ENCODE peak calls at places on chromosomes 1 and 21, in six cellular contexts. N is neural crest cell, F is cardiac muscle cell, V is mammary epithelial cell, Q is WTC11, A is psoas muscle. Z is an unnamed sample.
A peak's percentile ranks its signal among the peaks of the same experiment; 100 is the strongest.

GRCh38 chr1:20141466-20141865 is 2.3 kb downstream of the PLA2G2F start:
- DNase-seq in N (no peak), F (no peak), V (no peak), Q (no peak), A (no peak), Z (no peak)

GRCh38 chr1:181531951-181532640 is 48.8 kb downstream of the CACNA1E start:
- DNase-seq in N (no peak), F (no peak), V (no peak), Q (no peak), A (no peak), Z (no peak)

GRCh38 chr1:167737169-167737568 is 15.4 kb downstream of the MPZL1 start:
- DNase-seq in N (no peak), F (no peak), V (no peak), Q (no peak), A (no peak), Z (no peak)

GRCh38 chr21:15604424-15604823 is 125.4 kb upstream of the USP25 start:
- DNase-seq in N (no peak), F (peak; percentile 82), V (peak; percentile 68), Q (no peak), A (no peak), Z (peak; percentile 41)

GRCh38 chr1:218474089-218474488 is 129.0 kb downstream of the TGFB2 start:
- DNase-seq in N (no peak), F (no peak), V (no peak), Q (no peak), A (no peak), Z (no peak)

GRCh38 chr1:109927908-109928307 is 17.3 kb downstream of the CSF1 start:
- DNase-seq in N (no peak), F (peak; percentile 98), V (peak; percentile 37), Q (no peak), A (peak; percentile 86), Z (no peak)

GRCh38 chr1:64608015-64608650 is 136.7 kb upstream of the RAVER2 start:
- DNase-seq in N (no peak), F (no peak), V (no peak), Q (no peak), A (no peak), Z (no peak)

GRCh38 chr1:160972939-160973338 is 18.3 kb upstream of the ITLN2 start:
- DNase-seq in N (no peak), F (no peak), V (no peak), Q (no peak), A (no peak), Z (no peak)

GRCh38 chr1:109385417-109385816 is 12.3 kb downstream of the SORT1 start:
- DNase-seq in N (no peak), F (peak; percentile 58), V (no peak), Q (no peak), A (peak; percentile 65), Z (no peak)

GRCh38 chr1:153929981-153930948 is 7.5 kb upstream of the GATAD2B start:
- DNase-seq in N (no peak), F (no peak), V (no peak), Q (no peak), A (no peak), Z (no peak)

GRCh38 chr1:209106237-209106741 is 477.2 kb upstream of the CAMK1G start:
- DNase-seq in N (no peak), F (peak; percentile 10), V (no peak), Q (peak; percentile 17), A (no peak), Z (no peak)

GRCh38 chr1:195376190-195376589 is 1232.0 kb downstream of the KCNT2 start:
- DNase-seq in N (no peak), F (no peak), V (peak; percentile 9), Q (no peak), A (no peak), Z (no peak)

GRCh38 chr1:107750364-107750959 is 214.5 kb downstream of the VAV3 start:
- DNase-seq in N (peak; percentile 70), F (peak; percentile 67), V (peak; percentile 73), Q (peak; percentile 66), A (no peak), Z (peak; percentile 67)

GRCh38 chr1:3542635-3543034 is 68.7 kb downstream of the MEGF6 start:
- DNase-seq in N (no peak), F (no peak), V (no peak), Q (no peak), A (no peak), Z (no peak)

GRCh38 chr1:3540876-3541275 is 70.4 kb downstream of the MEGF6 start:
- DNase-seq in N (no peak), F (no peak), V (no peak), Q (no peak), A (no peak), Z (no peak)

GRCh38 chr1:3541465-3541864 is 69.8 kb downstream of the MEGF6 start:
- DNase-seq in N (no peak), F (no peak), V (no peak), Q (no peak), A (no peak), Z (no peak)

GRCh38 chr1:3543076-3544049 is 67.9 kb downstream of the MEGF6 start:
- DNase-seq in N (no peak), F (peak; percentile 82), V (peak; percentile 55), Q (peak; percentile 44), A (no peak), Z (no peak)

GRCh38 chr1:3541930-3542329 is 69.4 kb downstream of the MEGF6 start:
- DNase-seq in N (no peak), F (peak; percentile 29), V (no peak), Q (no peak), A (no peak), Z (no peak)
- TF ChIP-seq CTCF in N (no peak), F (no peak), V (no peak), Q (no peak), A (no peak), Z (no peak)

DNA sequence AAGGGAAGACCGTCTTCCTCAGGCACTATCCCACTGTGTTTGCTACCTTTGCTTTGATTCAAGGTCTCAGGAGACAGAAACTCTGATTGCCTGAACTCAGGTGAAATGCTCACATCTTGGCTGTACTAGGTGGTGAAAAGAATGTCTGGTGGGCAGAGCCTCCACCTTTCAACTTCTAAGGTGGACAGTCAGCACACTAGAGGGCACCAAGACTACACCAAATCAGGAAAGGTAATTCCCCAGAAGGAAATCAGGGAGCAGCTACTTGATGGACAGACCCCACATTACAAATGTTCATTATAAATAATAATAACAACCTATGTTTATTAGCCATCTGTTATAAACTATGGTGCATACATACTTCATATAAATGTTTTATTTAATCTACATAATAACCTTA is 220.9 kb downstream of the ATG4C start:
- DNase-seq in N (no peak), F (peak; percentile 45), V (no peak), Q (peak; percentile 37), A (no peak), Z (peak; percentile 44)
- TF ChIP-seq CTCF in N (peak; percentile 46), F (peak; percentile 46), V (peak; percentile 18), Q (no peak), A (no peak), Z (peak; percentile 37)

DNA sequence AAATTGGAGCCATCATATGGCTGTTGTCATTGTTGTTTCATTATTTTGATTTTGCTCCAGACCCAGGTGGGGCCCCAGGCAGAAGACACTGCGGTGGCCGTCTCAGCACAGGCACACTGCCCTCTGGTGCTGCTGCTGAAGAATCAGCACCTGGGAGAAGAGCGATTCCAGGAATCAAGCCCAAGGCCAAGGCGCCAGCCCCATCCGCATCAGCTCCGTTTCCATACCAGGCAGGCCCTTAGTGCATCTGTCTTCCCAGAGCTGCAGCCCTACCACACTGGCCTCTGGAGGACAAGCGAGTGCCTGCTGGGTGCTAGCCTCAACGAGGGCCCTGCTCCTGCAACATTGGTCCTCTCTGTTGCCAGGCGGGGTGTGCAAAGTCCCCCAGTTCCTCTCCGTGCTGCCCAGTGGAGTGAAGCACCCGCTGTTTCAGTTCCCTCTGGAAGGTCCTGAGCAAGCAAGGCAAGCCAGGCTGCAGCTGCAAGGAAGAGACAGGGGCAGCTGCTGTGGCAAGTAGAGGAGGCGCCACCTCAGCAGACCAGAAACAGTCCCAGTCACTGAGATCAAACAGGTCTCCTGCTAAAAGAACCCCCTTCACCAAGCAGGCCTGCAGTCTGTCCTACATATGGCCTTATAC is 5.2 kb downstream of the GRIK3 start:
- DNase-seq in N (no peak), F (no peak), V (no peak), Q (peak; percentile 67), A (no peak), Z (no peak)
- TF ChIP-seq CTCF in N (no peak), F (no peak), V (no peak), Q (no peak), A (no peak), Z (no peak)

GRCh38 chr1:28893403-28894102 is 20.8 kb upstream of the EPB41 start:
- DNase-seq in N (no peak), F (no peak), V (no peak), Q (peak; percentile 64), A (peak; percentile 29), Z (no peak)
- TF ChIP-seq CTCF in N (peak; percentile 50), F (peak; percentile 36), V (peak; percentile 21), Q (peak; percentile 35), A (peak; percentile 5), Z (no peak)

GRCh38 chr21:37220433-37220980 is 46.6 kb downstream of the VPS26C start:
- DNase-seq in N (no peak), F (peak; percentile 57), V (peak; percentile 11), Q (peak; percentile 24), A (no peak), Z (no peak)

GRCh38 chr21:37223804-37224345 is 43.3 kb downstream of the VPS26C start:
- DNase-seq in N (no peak), F (no peak), V (no peak), Q (no peak), A (no peak), Z (no peak)

GRCh38 chr21:37224861-37225260 is 42.3 kb downstream of the VPS26C start:
- DNase-seq in N (no peak), F (no peak), V (no peak), Q (no peak), A (no peak), Z (no peak)

GRCh38 chr21:37219766-37220432 is 47.2 kb downstream of the VPS26C start:
- DNase-seq in N (no peak), F (peak; percentile 11), V (no peak), Q (no peak), A (no peak), Z (no peak)

GRCh38 chr21:37220981-37221664 is 46.0 kb downstream of the VPS26C start:
- DNase-seq in N (peak; percentile 27), F (peak; percentile 94), V (peak; percentile 68), Q (peak; percentile 88), A (peak; percentile 97), Z (peak; percentile 92)
- TF ChIP-seq CTCF in N (no peak), F (peak; percentile 36), V (no peak), Q (no peak), A (no peak), Z (no peak)

GRCh38 chr1:147223740-147224615 is 1.2 kb downstream of the FMO5 start:
- DNase-seq in N (no peak), F (no peak), V (no peak), Q (no peak), A (no peak), Z (no peak)

GRCh38 chr1:147225193-147225730 is at the start of gene FMO5:
- DNase-seq in N (peak; percentile 23), F (peak; percentile 79), V (peak; percentile 42), Q (peak; percentile 67), A (peak; percentile 83), Z (peak; percentile 58)
- TF ChIP-seq CTCF in N (peak; percentile 36), F (peak; percentile 12), V (no peak), Q (no peak), A (peak; percentile 18), Z (no peak)